ENCODE peak calls at places on chromosome 1, in ten cellular contexts. One of them, this sample, is unnamed.

GRCh38 chr1:29081201-29081600 is 42.5 kb downstream of the TMEM200B start:
- ATAC-seq in HCT116: no peak
- ATAC-seq in HepG2: no peak
- ATAC-seq in A549: no peak
- ATAC-seq in IMR-90: no peak
- ATAC-seq in right lobe of liver: no peak
- ATAC-seq in body of pancreas: no peak
- ATAC-seq in GM12878: no peak
- ATAC-seq in upper lobe of left lung: no peak
- ATAC-seq in K562: no peak
- ATAC-seq in this sample: no peak

GRCh38 chr1:78691995-78692747 is 42.5 kb downstream of the IFI44 start:
- ATAC-seq in HCT116: no peak
- ATAC-seq in HepG2: no peak
- ATAC-seq in A549: no peak
- ATAC-seq in IMR-90: no peak
- ATAC-seq in right lobe of liver: no peak
- ATAC-seq in body of pancreas: no peak
- ATAC-seq in GM12878: no peak
- ATAC-seq in upper lobe of left lung: no peak
- ATAC-seq in K562: no peak
- ATAC-seq in this sample: no peak

GRCh38 chr1:85151446-85151845 is 49.4 kb downstream of the SYDE2 start:
- ATAC-seq in HCT116: no peak
- ATAC-seq in HepG2: peak; percentile 31
- ATAC-seq in A549: no peak
- ATAC-seq in IMR-90: no peak
- ATAC-seq in right lobe of liver: no peak
- ATAC-seq in body of pancreas: no peak
- ATAC-seq in GM12878: no peak
- ATAC-seq in upper lobe of left lung: no peak
- ATAC-seq in K562: no peak
- ATAC-seq in this sample: no peak

GRCh38 chr1:3026124-3026523 is 4.9 kb downstream of the ACTRT2 start:
- ATAC-seq in HCT116: no peak
- ATAC-seq in HepG2: no peak
- ATAC-seq in A549: no peak
- ATAC-seq in IMR-90: no peak
- ATAC-seq in right lobe of liver: no peak
- ATAC-seq in body of pancreas: no peak
- ATAC-seq in GM12878: no peak
- ATAC-seq in upper lobe of left lung: no peak
- ATAC-seq in K562: no peak
- ATAC-seq in this sample: no peak

GRCh38 chr1:173050865-173051264 is at the start of gene TNFSF18:
- ATAC-seq in HCT116: no peak
- ATAC-seq in HepG2: no peak
- ATAC-seq in A549: no peak
- ATAC-seq in IMR-90: no peak
- ATAC-seq in right lobe of liver: peak; percentile 63
- ATAC-seq in body of pancreas: peak; percentile 43
- ATAC-seq in GM12878: no peak
- ATAC-seq in upper lobe of left lung: no peak
- ATAC-seq in K562: no peak
- ATAC-seq in this sample: peak; percentile 53

GRCh38 chr1:167460836-167461235 is 57.5 kb downstream of the CD247 start:
- ATAC-seq in HCT116: no peak
- ATAC-seq in HepG2: no peak
- ATAC-seq in A549: no peak
- ATAC-seq in IMR-90: no peak
- ATAC-seq in right lobe of liver: no peak
- ATAC-seq in body of pancreas: no peak
- ATAC-seq in GM12878: no peak
- ATAC-seq in upper lobe of left lung: no peak
- ATAC-seq in K562: no peak
- ATAC-seq in this sample: no peak

GRCh38 chr1:62426238-62426637 is 10.6 kb upstream of the USP1 start:
- ATAC-seq in HCT116: no peak
- ATAC-seq in HepG2: no peak
- ATAC-seq in A549: no peak
- ATAC-seq in IMR-90: no peak
- ATAC-seq in right lobe of liver: no peak
- ATAC-seq in body of pancreas: no peak
- ATAC-seq in GM12878: no peak
- ATAC-seq in upper lobe of left lung: no peak
- ATAC-seq in K562: no peak
- ATAC-seq in this sample: no peak

GRCh38 chr1:166379447-166379846 is 212.6 kb upstream of the FAM78B start:
- ATAC-seq in HCT116: no peak
- ATAC-seq in HepG2: no peak
- ATAC-seq in A549: no peak
- ATAC-seq in IMR-90: no peak
- ATAC-seq in right lobe of liver: no peak
- ATAC-seq in body of pancreas: no peak
- ATAC-seq in GM12878: no peak
- ATAC-seq in upper lobe of left lung: no peak
- ATAC-seq in K562: no peak
- ATAC-seq in this sample: no peak

GRCh38 chr1:60998786-60999185 is 83.6 kb upstream of the NFIA start:
- ATAC-seq in HCT116: no peak
- ATAC-seq in HepG2: no peak
- ATAC-seq in A549: no peak
- ATAC-seq in IMR-90: no peak
- ATAC-seq in right lobe of liver: no peak
- ATAC-seq in body of pancreas: no peak
- ATAC-seq in GM12878: no peak
- ATAC-seq in upper lobe of left lung: no peak
- ATAC-seq in K562: no peak
- ATAC-seq in this sample: no peak

GRCh38 chr1:54572236-54572850 is 24.3 kb downstream of the ACOT11 start:
- ATAC-seq in HCT116: no peak
- ATAC-seq in HepG2: peak; percentile 15
- ATAC-seq in A549: no peak
- ATAC-seq in IMR-90: no peak
- ATAC-seq in right lobe of liver: no peak
- ATAC-seq in body of pancreas: no peak
- ATAC-seq in GM12878: peak; percentile 15
- ATAC-seq in upper lobe of left lung: no peak
- ATAC-seq in K562: no peak
- ATAC-seq in this sample: no peak

GRCh38 chr1:64133036-64133435 is 70.4 kb upstream of the UBE2U start:
- ATAC-seq in HCT116: peak; percentile 58
- ATAC-seq in HepG2: no peak
- ATAC-seq in A549: peak; percentile 91
- ATAC-seq in IMR-90: peak; percentile 93
- ATAC-seq in right lobe of liver: no peak
- ATAC-seq in body of pancreas: peak; percentile 19
- ATAC-seq in GM12878: no peak
- ATAC-seq in upper lobe of left lung: no peak
- ATAC-seq in K562: no peak
- ATAC-seq in this sample: no peak

GRCh38 chr1:207034998-207035397 is 2.4 kb upstream of the C1orf116 start:
- ATAC-seq in HCT116: no peak
- ATAC-seq in HepG2: no peak
- ATAC-seq in A549: no peak
- ATAC-seq in IMR-90: peak; percentile 32
- ATAC-seq in right lobe of liver: no peak
- ATAC-seq in body of pancreas: no peak
- ATAC-seq in GM12878: peak; percentile 69
- ATAC-seq in upper lobe of left lung: no peak
- ATAC-seq in K562: peak; percentile 9
- ATAC-seq in this sample: no peak

GRCh38 chr1:207035877-207036558 is 3.5 kb upstream of the C1orf116 start:
- ATAC-seq in HCT116: no peak
- ATAC-seq in HepG2: no peak
- ATAC-seq in A549: no peak
- ATAC-seq in IMR-90: no peak
- ATAC-seq in right lobe of liver: no peak
- ATAC-seq in body of pancreas: no peak
- ATAC-seq in GM12878: no peak
- ATAC-seq in upper lobe of left lung: no peak
- ATAC-seq in K562: no peak
- ATAC-seq in this sample: no peak

GRCh38 chr1:207034208-207034607 is 1.7 kb upstream of the C1orf116 start:
- ATAC-seq in HCT116: no peak
- ATAC-seq in HepG2: no peak
- ATAC-seq in A549: no peak
- ATAC-seq in IMR-90: no peak
- ATAC-seq in right lobe of liver: no peak
- ATAC-seq in body of pancreas: no peak
- ATAC-seq in GM12878: no peak
- ATAC-seq in upper lobe of left lung: no peak
- ATAC-seq in K562: peak; percentile 12
- ATAC-seq in this sample: no peak

GRCh38 chr1:207039380-207040180 is 7.0 kb upstream of the C1orf116 start:
- ATAC-seq in HCT116: peak; percentile 39
- ATAC-seq in HepG2: peak; percentile 90
- ATAC-seq in A549: peak; percentile 70
- ATAC-seq in IMR-90: peak; percentile 24
- ATAC-seq in right lobe of liver: peak; percentile 82
- ATAC-seq in body of pancreas: peak; percentile 86
- ATAC-seq in GM12878: peak; percentile 21
- ATAC-seq in upper lobe of left lung: no peak
- ATAC-seq in K562: peak; percentile 74
- ATAC-seq in this sample: no peak

GRCh38 chr1:207036865-207037264 is 4.3 kb upstream of the C1orf116 start:
- ATAC-seq in HCT116: no peak
- ATAC-seq in HepG2: no peak
- ATAC-seq in A549: no peak
- ATAC-seq in IMR-90: no peak
- ATAC-seq in right lobe of liver: no peak
- ATAC-seq in body of pancreas: no peak
- ATAC-seq in GM12878: no peak
- ATAC-seq in upper lobe of left lung: no peak
- ATAC-seq in K562: no peak
- ATAC-seq in this sample: no peak
- TF ChIP-seq POLR2A in HCT116: no peak
- TF ChIP-seq POLR2A in HepG2: no peak
- TF ChIP-seq POLR2A in A549: no peak
- TF ChIP-seq POLR2A in IMR-90: no peak
- TF ChIP-seq POLR2A in right lobe of liver: no peak
- TF ChIP-seq POLR2A in body of pancreas: no peak
- TF ChIP-seq POLR2A in GM12878: no peak
- TF ChIP-seq POLR2A in upper lobe of left lung: no peak
- TF ChIP-seq POLR2A in K562: no peak
- TF ChIP-seq POLR2A in this sample: no peak

GRCh38 chr1:86445919-86446318 is 21.9 kb downstream of the CLCA2 start:
- ATAC-seq in HCT116: no peak
- ATAC-seq in HepG2: no peak
- ATAC-seq in A549: no peak
- ATAC-seq in IMR-90: no peak
- ATAC-seq in right lobe of liver: no peak
- ATAC-seq in body of pancreas: no peak
- ATAC-seq in GM12878: no peak
- ATAC-seq in upper lobe of left lung: no peak
- ATAC-seq in K562: peak; percentile 62
- ATAC-seq in this sample: no peak
- TF ChIP-seq POLR2A in HCT116: no peak
- TF ChIP-seq POLR2A in HepG2: no peak
- TF ChIP-seq POLR2A in A549: no peak
- TF ChIP-seq POLR2A in IMR-90: no peak
- TF ChIP-seq POLR2A in right lobe of liver: no peak
- TF ChIP-seq POLR2A in body of pancreas: no peak
- TF ChIP-seq POLR2A in GM12878: no peak
- TF ChIP-seq POLR2A in upper lobe of left lung: no peak
- TF ChIP-seq POLR2A in K562: no peak
- TF ChIP-seq POLR2A in this sample: no peak

GRCh38 chr1:153774780-153775431 is at the start of gene SLC27A3:
- ATAC-seq in HCT116: peak; percentile 82
- ATAC-seq in HepG2: peak; percentile 29
- ATAC-seq in A549: no peak
- ATAC-seq in IMR-90: peak; percentile 83
- ATAC-seq in right lobe of liver: peak; percentile 61
- ATAC-seq in body of pancreas: peak; percentile 58
- ATAC-seq in GM12878: peak; percentile 45
- ATAC-seq in upper lobe of left lung: peak; percentile 85
- ATAC-seq in K562: peak; percentile 78
- ATAC-seq in this sample: peak; percentile 87

GRCh38 chr1:153776971-153777370 is 1.8 kb downstream of the SLC27A3 start:
- ATAC-seq in HCT116: no peak
- ATAC-seq in HepG2: no peak
- ATAC-seq in A549: no peak
- ATAC-seq in IMR-90: no peak
- ATAC-seq in right lobe of liver: no peak
- ATAC-seq in body of pancreas: no peak
- ATAC-seq in GM12878: no peak
- ATAC-seq in upper lobe of left lung: no peak
- ATAC-seq in K562: no peak
- ATAC-seq in this sample: no peak

GRCh38 chr1:153776352-153776751 is 1.1 kb downstream of the SLC27A3 start:
- ATAC-seq in HCT116: peak; percentile 21
- ATAC-seq in HepG2: peak; percentile 2
- ATAC-seq in A549: peak; percentile 9
- ATAC-seq in IMR-90: no peak
- ATAC-seq in right lobe of liver: no peak
- ATAC-seq in body of pancreas: no peak
- ATAC-seq in GM12878: no peak
- ATAC-seq in upper lobe of left lung: no peak
- ATAC-seq in K562: no peak
- ATAC-seq in this sample: no peak

GRCh38 chr1:153774036-153774435 is 1.2 kb upstream of the SLC27A3 start:
- ATAC-seq in HCT116: no peak
- ATAC-seq in HepG2: no peak
- ATAC-seq in A549: no peak
- ATAC-seq in IMR-90: no peak
- ATAC-seq in right lobe of liver: no peak
- ATAC-seq in body of pancreas: no peak
- ATAC-seq in GM12878: no peak
- ATAC-seq in upper lobe of left lung: no peak
- ATAC-seq in K562: no peak
- ATAC-seq in this sample: no peak

GRCh38 chr1:153775432-153776311 is 465 bp downstream of the SLC27A3 start:
- ATAC-seq in HCT116: peak; percentile 86
- ATAC-seq in HepG2: peak; percentile 76
- ATAC-seq in A549: peak; percentile 77
- ATAC-seq in IMR-90: peak; percentile 70
- ATAC-seq in right lobe of liver: peak; percentile 45
- ATAC-seq in body of pancreas: peak; percentile 62
- ATAC-seq in GM12878: peak; percentile 84
- ATAC-seq in upper lobe of left lung: peak; percentile 52
- ATAC-seq in K562: peak; percentile 73
- ATAC-seq in this sample: peak; percentile 47
- TF ChIP-seq POLR2A in HCT116: peak; percentile 47
- TF ChIP-seq POLR2A in HepG2: peak; percentile 77
- TF ChIP-seq POLR2A in A549: no peak
- TF ChIP-seq POLR2A in IMR-90: no peak
- TF ChIP-seq POLR2A in right lobe of liver: peak; percentile 38
- TF ChIP-seq POLR2A in body of pancreas: peak; percentile 51
- TF ChIP-seq POLR2A in GM12878: peak; percentile 87
- TF ChIP-seq POLR2A in upper lobe of left lung: no peak
- TF ChIP-seq POLR2A in K562: no peak
- TF ChIP-seq POLR2A in this sample: peak; percentile 23

GRCh38 chr1:231630558-231631205 is 4.1 kb downstream of the DISC1 start:
- ATAC-seq in HCT116: no peak
- ATAC-seq in HepG2: no peak
- ATAC-seq in A549: no peak
- ATAC-seq in IMR-90: peak; percentile 12
- ATAC-seq in right lobe of liver: no peak
- ATAC-seq in body of pancreas: no peak
- ATAC-seq in GM12878: no peak
- ATAC-seq in upper lobe of left lung: no peak
- ATAC-seq in K562: no peak
- ATAC-seq in this sample: no peak
- TF ChIP-seq POLR2A in HCT116: no peak
- TF ChIP-seq POLR2A in HepG2: no peak
- TF ChIP-seq POLR2A in A549: no peak
- TF ChIP-seq POLR2A in IMR-90: no peak
- TF ChIP-seq POLR2A in right lobe of liver: no peak
- TF ChIP-seq POLR2A in body of pancreas: no peak
- TF ChIP-seq POLR2A in GM12878: no peak
- TF ChIP-seq POLR2A in upper lobe of left lung: no peak
- TF ChIP-seq POLR2A in K562: no peak
- TF ChIP-seq POLR2A in this sample: no peak

This sample was measured in gastroesophageal sphincter.